ENCODE peak calls at places on chromosomes 4 and X, in seven cellular contexts. W is ovary, K is mesendoderm, A is heart right ventricle, U is esophagus squamous epithelium, B is GM23248, J is adrenal gland. R is an unnamed sample.

GRCh38 chr4:1400191-1400805 is 5.9 kb downstream of the NKX1-1 start:
- DNase-seq in W (no peak), K (no peak), A (no peak), U (no peak), B (no peak), J (no peak), R (no peak)

GRCh38 chr4:74311696-74312313 is 3.5 kb downstream of the EPGN start:
- DNase-seq in W (no peak), K (peak; percentile 68), A (peak; percentile 36), U (no peak), B (peak; percentile 76), J (peak; percentile 62), R (no peak)

GRCh38 chr4:48752726-48753125 is 27.4 kb downstream of the FRYL start:
- DNase-seq in W (no peak), K (peak; percentile 35), A (peak; percentile 17), U (no peak), B (no peak), J (peak; percentile 43), R (no peak)

GRCh38 chr4:162232349-162232748 is 68.5 kb upstream of the FSTL5 start:
- DNase-seq in W (no peak), K (peak; percentile 40), A (no peak), U (no peak), B (no peak), J (no peak), R (no peak)

GRCh38 chrX:103254171-103254824 is 657 bp downstream of the TCEAL8 start:
- DNase-seq in W (peak; percentile 61), K (peak; percentile 98), A (peak; percentile 57), U (no peak), B (peak; percentile 59), J (peak; percentile 40), R (peak; percentile 69)

GRCh38 chr4:19051751-19052296 is 1030.3 kb upstream of the LCORL start:
- DNase-seq in W (no peak), K (peak; percentile 71), A (no peak), U (no peak), B (no peak), J (peak; percentile 1), R (no peak)

GRCh38 chr4:88841635-88842034 is 144.0 kb upstream of the NAP1L5 start:
- DNase-seq in W (no peak), K (no peak), A (no peak), U (no peak), B (peak; percentile 44), J (no peak), R (no peak)

GRCh38 chrX:574830-575229 is 55.8 kb upstream of the SHOX start:
- DNase-seq in W (no peak), K (no peak), A (no peak), U (no peak), B (no peak), J (no peak), R (no peak)

GRCh38 chr4:125676583-125676982 is 361.8 kb downstream of the FAT4 start:
- DNase-seq in W (no peak), K (no peak), A (no peak), U (no peak), B (no peak), J (no peak), R (no peak)

GRCh38 chr4:54658321-54659093 is 750 bp downstream of the KIT start:
- DNase-seq in W (peak; percentile 55), K (peak; percentile 75), A (peak; percentile 47), U (no peak), B (peak; percentile 67), J (peak; percentile 52), R (peak; percentile 26)

GRCh38 chr4:99447079-99447478 is 11.9 kb upstream of the ADH7 start:
- DNase-seq in W (no peak), K (peak; percentile 88), A (no peak), U (no peak), B (peak; percentile 72), J (peak; percentile 2), R (no peak)

GRCh38 chr4:52883707-52884669 is 21.9 kb downstream of the RASL11B start:
- DNase-seq in W (no peak), K (no peak), A (no peak), U (no peak), B (no peak), J (no peak), R (no peak)

GRCh38 chrX:96563663-96564062 is 121.0 kb upstream of the DIAPH2 start:
- DNase-seq in W (no peak), K (no peak), A (no peak), U (no peak), B (peak; percentile 70), J (peak; percentile 39), R (no peak)

GRCh38 chr4:53043096-53043495 is 181.0 kb downstream of the RASL11B start:
- DNase-seq in W (no peak), K (no peak), A (no peak), U (no peak), B (no peak), J (no peak), R (no peak)

GRCh38 chrX:109774136-109774535 is 41.1 kb upstream of the ACSL4 start:
- DNase-seq in W (no peak), K (no peak), A (no peak), U (no peak), B (peak; percentile 32), J (no peak), R (no peak)

GRCh38 chr4:145731026-145731425 is 51.1 kb downstream of the C4orf51 start:
- DNase-seq in W (no peak), K (no peak), A (peak; percentile 7), U (no peak), B (peak; percentile 15), J (no peak), R (peak; percentile 66)

GRCh38 chrX:39473812-39474211 is 623.9 kb downstream of the BCOR start:
- DNase-seq in W (no peak), K (peak; percentile 41), A (peak; percentile 10), U (no peak), B (no peak), J (no peak), R (no peak)

GRCh38 chr4:82320351-82320750 is 53.4 kb downstream of the HNRNPD start:
- DNase-seq in W (no peak), K (no peak), A (no peak), U (no peak), B (no peak), J (no peak), R (no peak)

GRCh38 chr4:21451032-21451431 is 497.5 kb downstream of the KCNIP4 start:
- DNase-seq in W (no peak), K (peak; percentile 19), A (no peak), U (no peak), B (peak; percentile 55), J (no peak), R (no peak)

GRCh38 chr4:78951862-78952472 is 12.7 kb upstream of the PAQR3 start:
- DNase-seq in W (no peak), K (peak; percentile 38), A (no peak), U (no peak), B (peak; percentile 67), J (peak; percentile 29), R (no peak)

GRCh38 chr4:1413221-1413663 is 7.0 kb upstream of the NKX1-1 start:
- DNase-seq in W (no peak), K (no peak), A (no peak), U (no peak), B (no peak), J (no peak), R (no peak)

GRCh38 chrX:40073439-40074054 is 24.2 kb downstream of the BCOR start:
- DNase-seq in W (no peak), K (no peak), A (no peak), U (no peak), B (no peak), J (no peak), R (peak; percentile 42)

GRCh38 chr4:15955670-15956069 is 7.3 kb downstream of the FGFBP2 start:
- DNase-seq in W (no peak), K (peak; percentile 36), A (no peak), U (no peak), B (peak; percentile 42), J (no peak), R (no peak)

GRCh38 chr4:10011277-10011676 is 10.0 kb downstream of the SLC2A9 start:
- DNase-seq in W (no peak), K (no peak), A (no peak), U (no peak), B (no peak), J (no peak), R (no peak)
- H3K4me1 ChIP-seq in W (peaks cover 4% of the 10 kb centered on the region), K (no peaks in the 10 kb centered on the region), A (peaks cover 28% of the 10 kb centered on the region), U (peaks cover 23% of the 10 kb centered on the region), B (peaks cover 15% of the 10 kb centered on the region), J (peaks cover 17% of the 10 kb centered on the region), R (no peaks in the 10 kb centered on the region)

GRCh38 chr4:179040259-179040658 is 1598.0 kb upstream of the AGA start:
- DNase-seq in W (no peak), K (peak; percentile 21), A (no peak), U (no peak), B (no peak), J (no peak), R (no peak)
- H3K4me3 ChIP-seq in W (no peak overlapping the region), K (no peak overlapping the region), A (no peak overlapping the region), U (no peak overlapping the region), B (no peak overlapping the region), J (no peak overlapping the region), R (no peak overlapping the region)

GRCh38 chrX:125762954-125763353 is 403.1 kb downstream of the DCAF12L2 start:
- DNase-seq in W (no peak), K (no peak), A (no peak), U (no peak), B (no peak), J (no peak), R (no peak)
- H3K4me1 ChIP-seq in W (no peaks in the 10 kb centered on the region), K (no peaks in the 10 kb centered on the region), A (no peaks in the 10 kb centered on the region), U (no peaks in the 10 kb centered on the region), B (no peaks in the 10 kb centered on the region), J (no peaks in the 10 kb centered on the region), R (no peaks in the 10 kb centered on the region)

GRCh38 chr4:8473198-8473919 is 32.8 kb downstream of the TRMT44 start:
- DNase-seq in W (peak; percentile 82), K (no peak), A (no peak), U (no peak), B (peak; percentile 42), J (no peak), R (no peak)

GRCh38 chr4:8472166-8472688 is 31.6 kb downstream of the TRMT44 start:
- DNase-seq in W (no peak), K (no peak), A (no peak), U (no peak), B (no peak), J (no peak), R (no peak)

GRCh38 chr4:8472689-8473197 is 32.2 kb downstream of the TRMT44 start:
- DNase-seq in W (peak; percentile 88), K (peak; percentile 23), A (no peak), U (no peak), B (peak; percentile 96), J (peak; percentile 22), R (no peak)

GRCh38 chr4:8474856-8475255 is 34.3 kb downstream of the TRMT44 start:
- DNase-seq in W (no peak), K (no peak), A (no peak), U (no peak), B (no peak), J (no peak), R (no peak)

DNA sequence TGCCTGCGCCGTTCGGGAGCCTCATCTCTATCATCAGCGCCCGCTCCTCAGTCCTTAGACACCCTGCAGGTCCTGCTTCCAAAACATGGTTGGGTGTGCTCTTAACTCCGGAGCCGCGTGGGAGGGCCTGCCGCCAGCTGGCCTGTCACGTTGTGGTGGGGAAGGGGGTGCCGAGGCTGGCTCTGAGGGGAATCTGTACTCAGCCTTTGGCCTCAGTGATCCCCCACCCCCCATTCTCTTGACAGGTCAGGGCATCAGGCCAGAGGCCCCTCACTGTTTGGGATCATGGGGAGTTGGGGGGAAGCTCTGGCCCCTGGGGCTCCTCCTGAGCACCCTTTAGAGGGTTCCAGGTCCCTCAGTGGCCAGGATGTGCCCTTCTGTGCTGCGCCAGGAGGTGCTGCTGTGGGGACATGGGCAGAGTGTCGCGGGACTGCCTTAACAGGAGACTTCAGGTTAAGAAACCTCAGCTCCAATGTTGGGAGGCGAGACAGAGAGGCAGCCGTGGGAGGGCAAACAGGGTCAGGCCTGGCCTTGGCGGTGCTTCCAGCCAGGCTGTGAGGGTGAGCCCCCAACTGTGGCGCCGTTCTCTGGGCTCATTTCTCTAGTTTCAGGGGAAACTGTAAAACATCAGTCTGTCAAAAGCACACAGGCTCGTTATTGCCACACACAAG is 33.5 kb downstream of the TRMT44 start:
- DNase-seq in W (peak; percentile 74), K (no peak), A (no peak), U (no peak), B (peak; percentile 8), J (no peak), R (no peak)
- H3K4me3 ChIP-seq in W (peak overlapping the region; percentile 2), K (no peak overlapping the region), A (no peak overlapping the region), U (no peak overlapping the region), B (no peak overlapping the region), J (no peak overlapping the region), R (no peak overlapping the region)

R was measured in pancreas.